ENCODE peak calls at places on chromosomes 7 and 10, in five cellular contexts. One of them, this sample, is unnamed. For H3K4me1, the result is how much of the 10 kb centered on the place peaks cover.

GRCh38 chr10:22501863-22502262 is 156.6 kb downstream of the SPAG6 start:
- DNase-seq in PC-3: no peak
- DNase-seq in IMR-90: no peak
- DNase-seq in H9: no peak
- DNase-seq in GM23338: no peak
- DNase-seq in this sample: no peak

GRCh38 chr10:116183733-116184447 is 89.1 kb downstream of the GFRA1 start:
- DNase-seq in PC-3: no peak
- DNase-seq in IMR-90: peak
- DNase-seq in H9: peak
- DNase-seq in GM23338: peak
- DNase-seq in this sample: peak

GRCh38 chr10:132104062-132104461 is 38.3 kb downstream of the JAKMIP3 start:
- DNase-seq in PC-3: no peak
- DNase-seq in IMR-90: no peak
- DNase-seq in H9: no peak
- DNase-seq in GM23338: no peak
- DNase-seq in this sample: no peak

GRCh38 chr7:6510476-6511133 is 40.7 kb downstream of the GRID2IP start:
- DNase-seq in PC-3: no peak
- DNase-seq in IMR-90: no peak
- DNase-seq in H9: no peak
- DNase-seq in GM23338: no peak
- DNase-seq in this sample: no peak

GRCh38 chr7:2518101-2518500 is 1.5 kb upstream of the LFNG start:
- DNase-seq in PC-3: no peak
- DNase-seq in IMR-90: no peak
- DNase-seq in H9: no peak
- DNase-seq in GM23338: no peak
- DNase-seq in this sample: no peak

GRCh38 chr10:35345383-35345742 is 9.1 kb downstream of the CCNY start:
- DNase-seq in PC-3: no peak
- DNase-seq in IMR-90: no peak
- DNase-seq in H9: no peak
- DNase-seq in GM23338: no peak
- DNase-seq in this sample: no peak

GRCh38 chr10:110404374-110404773 is 93.3 kb upstream of the DUSP5 start:
- DNase-seq in PC-3: no peak
- DNase-seq in IMR-90: no peak
- DNase-seq in H9: no peak
- DNase-seq in GM23338: no peak
- DNase-seq in this sample: no peak

GRCh38 chr10:128005858-128006257 is 99.0 kb downstream of the PTPRE start:
- DNase-seq in PC-3: no peak
- DNase-seq in IMR-90: no peak
- DNase-seq in H9: no peak
- DNase-seq in GM23338: no peak
- DNase-seq in this sample: no peak

GRCh38 chr7:126720232-126720631 is 532.5 kb downstream of the GRM8 start:
- DNase-seq in PC-3: no peak
- DNase-seq in IMR-90: no peak
- DNase-seq in H9: no peak
- DNase-seq in GM23338: no peak
- DNase-seq in this sample: no peak

GRCh38 chr10:86661161-86662025 is 6.9 kb upstream of the LDB3 start:
- DNase-seq in PC-3: no peak
- DNase-seq in IMR-90: peak
- DNase-seq in H9: no peak
- DNase-seq in GM23338: no peak
- DNase-seq in this sample: no peak

GRCh38 chr7:51325231-51325630 is 8.6 kb upstream of the COBL start:
- DNase-seq in PC-3: no peak
- DNase-seq in IMR-90: no peak
- DNase-seq in H9: peak
- DNase-seq in GM23338: no peak
- DNase-seq in this sample: no peak

GRCh38 chr10:125137601-125138438 is 22.5 kb downstream of the CTBP2 start:
- DNase-seq in PC-3: no peak
- DNase-seq in IMR-90: no peak
- DNase-seq in H9: no peak
- DNase-seq in GM23338: no peak
- DNase-seq in this sample: no peak

GRCh38 chr10:63267414-63268138 is 134.4 kb downstream of the NRBF2 start:
- DNase-seq in PC-3: peak
- DNase-seq in IMR-90: peak
- DNase-seq in H9: no peak
- DNase-seq in GM23338: peak
- DNase-seq in this sample: peak

GRCh38 chr7:157565201-157565626 is 228.4 kb downstream of the DNAJB6 start:
- DNase-seq in PC-3: peak
- DNase-seq in IMR-90: no peak
- DNase-seq in H9: no peak
- DNase-seq in GM23338: no peak
- DNase-seq in this sample: peak

GRCh38 chr10:118495499-118495898 is 99.9 kb downstream of the PRLHR start:
- DNase-seq in PC-3: no peak
- DNase-seq in IMR-90: no peak
- DNase-seq in H9: no peak
- DNase-seq in GM23338: no peak
- DNase-seq in this sample: peak

GRCh38 chr10:44743539-44743938 is 167.6 kb upstream of the TMEM72 start:
- DNase-seq in PC-3: no peak
- DNase-seq in IMR-90: no peak
- DNase-seq in H9: no peak
- DNase-seq in GM23338: no peak
- DNase-seq in this sample: no peak

GRCh38 chr7:45151131-45151684 is 6.4 kb upstream of the RAMP3 start:
- DNase-seq in PC-3: no peak
- DNase-seq in IMR-90: no peak
- DNase-seq in H9: peak
- DNase-seq in GM23338: no peak
- DNase-seq in this sample: no peak

GRCh38 chr7:4470246-4470645 is 211.8 kb upstream of the FOXK1 start:
- DNase-seq in PC-3: no peak
- DNase-seq in IMR-90: no peak
- DNase-seq in H9: peak
- DNase-seq in GM23338: peak
- DNase-seq in this sample: no peak

GRCh38 chr7:41637051-41637450 is 65.8 kb downstream of the INHBA start:
- DNase-seq in PC-3: peak
- DNase-seq in IMR-90: peak
- DNase-seq in H9: no peak
- DNase-seq in GM23338: no peak
- DNase-seq in this sample: peak

GRCh38 chr10:78757542-78757941 is 311.2 kb upstream of the ZMIZ1 start:
- DNase-seq in PC-3: peak
- DNase-seq in IMR-90: peak
- DNase-seq in H9: no peak
- DNase-seq in GM23338: no peak
- DNase-seq in this sample: peak

DNA sequence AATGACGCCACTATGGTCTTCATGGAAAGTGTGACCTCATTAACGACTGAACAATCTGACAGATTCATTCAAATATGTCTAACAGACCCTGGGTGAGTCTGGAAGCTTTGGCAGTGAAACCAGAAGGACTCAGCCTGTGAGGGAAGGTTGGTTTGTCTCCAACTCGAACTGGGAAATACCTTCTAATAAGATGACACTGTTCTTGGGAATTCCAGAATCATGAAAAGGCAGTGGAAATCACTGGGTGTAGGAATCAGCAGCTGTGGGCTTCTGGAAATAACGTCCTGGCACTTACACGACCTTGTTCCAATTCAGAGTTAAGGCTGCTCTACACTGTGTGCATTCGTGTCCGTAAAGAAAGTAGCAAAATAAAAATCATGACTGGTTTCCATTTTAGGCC is 75.1 kb downstream of the DGKI start:
- DNase-seq in PC-3: no peak
- DNase-seq in IMR-90: peak
- DNase-seq in H9: no peak
- DNase-seq in GM23338: no peak
- DNase-seq in this sample: peak
- H2AFZ ChIP-seq in PC-3: no peak
- H2AFZ ChIP-seq in IMR-90: peak
- H2AFZ ChIP-seq in H9: no peak
- H2AFZ ChIP-seq in GM23338: no peak
- H2AFZ ChIP-seq in this sample: no peak

GRCh38 chr10:6678211-6678803 is 98.2 kb upstream of the PRKCQ start:
- DNase-seq in PC-3: peak
- DNase-seq in IMR-90: peak
- DNase-seq in H9: peak
- DNase-seq in GM23338: peak
- DNase-seq in this sample: peak

GRCh38 chr10:6669269-6669859 is 89.3 kb upstream of the PRKCQ start:
- DNase-seq in PC-3: peak
- DNase-seq in IMR-90: peak
- DNase-seq in H9: no peak
- DNase-seq in GM23338: peak
- DNase-seq in this sample: peak

GRCh38 chr10:6671976-6672375 is 91.9 kb upstream of the PRKCQ start:
- DNase-seq in PC-3: no peak
- DNase-seq in IMR-90: peak
- DNase-seq in H9: no peak
- DNase-seq in GM23338: no peak
- DNase-seq in this sample: no peak

GRCh38 chr10:6674282-6674681 is 94.2 kb upstream of the PRKCQ start:
- DNase-seq in PC-3: no peak
- DNase-seq in IMR-90: no peak
- DNase-seq in H9: no peak
- DNase-seq in GM23338: no peak
- DNase-seq in this sample: no peak
- TF ChIP-seq CTCF in PC-3: no peak
- TF ChIP-seq CTCF in IMR-90: no peak
- TF ChIP-seq CTCF in H9: no peak
- TF ChIP-seq CTCF in GM23338: no peak
- TF ChIP-seq CTCF in this sample: no peak

GRCh38 chr10:30491832-30492530 is 58.0 kb downstream of the MAP3K8 start:
- DNase-seq in PC-3: no peak
- DNase-seq in IMR-90: no peak
- DNase-seq in H9: no peak
- DNase-seq in GM23338: no peak
- DNase-seq in this sample: no peak

GRCh38 chr10:30493609-30494530 is 59.9 kb downstream of the MAP3K8 start:
- DNase-seq in PC-3: peak
- DNase-seq in IMR-90: peak
- DNase-seq in H9: no peak
- DNase-seq in GM23338: no peak
- DNase-seq in this sample: peak

GRCh38 chr10:30494558-30494957 is 60.6 kb downstream of the MAP3K8 start:
- DNase-seq in PC-3: no peak
- DNase-seq in IMR-90: no peak
- DNase-seq in H9: no peak
- DNase-seq in GM23338: no peak
- DNase-seq in this sample: no peak

GRCh38 chr10:30499816-30500215 is 65.8 kb downstream of the MAP3K8 start:
- DNase-seq in PC-3: no peak
- DNase-seq in IMR-90: no peak
- DNase-seq in H9: no peak
- DNase-seq in GM23338: no peak
- DNase-seq in this sample: no peak

DNA sequence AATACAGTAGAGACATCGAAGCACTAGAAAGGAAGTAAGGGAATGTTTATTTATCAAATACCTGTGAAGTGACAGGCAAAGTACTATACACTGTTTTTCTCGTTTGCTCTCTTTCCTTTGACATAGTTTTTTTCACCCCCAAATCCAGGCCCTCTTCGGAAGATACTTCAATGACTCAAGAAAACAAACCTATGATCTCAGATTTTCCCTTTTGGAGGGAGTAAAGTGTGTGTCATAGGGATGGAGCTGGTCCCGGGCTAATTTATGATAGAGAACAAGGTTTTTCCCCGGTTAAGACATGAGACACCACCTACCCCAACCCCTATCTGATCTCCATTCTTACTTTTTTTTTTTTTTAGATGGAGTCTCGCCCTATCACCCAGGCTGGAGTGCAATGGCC is 61.7 kb downstream of the MAP3K8 start:
- DNase-seq in PC-3: peak
- DNase-seq in IMR-90: peak
- DNase-seq in H9: no peak
- DNase-seq in GM23338: no peak
- DNase-seq in this sample: peak
- H3K4me1 ChIP-seq in PC-3: under half
- H3K4me1 ChIP-seq in IMR-90: under half
- H3K4me1 ChIP-seq in H9: under half
- H3K4me1 ChIP-seq in GM23338: under half
- H3K4me1 ChIP-seq in this sample: under half

GRCh38 chr7:102287465-102288146 is 938 bp downstream of the SH2B2 start:
- DNase-seq in PC-3: peak
- DNase-seq in IMR-90: no peak
- DNase-seq in H9: peak
- DNase-seq in GM23338: peak
- DNase-seq in this sample: no peak
- H2AFZ ChIP-seq in PC-3: peak
- H2AFZ ChIP-seq in IMR-90: peak
- H2AFZ ChIP-seq in H9: no peak
- H2AFZ ChIP-seq in GM23338: peak
- H2AFZ ChIP-seq in this sample: peak

DNA sequence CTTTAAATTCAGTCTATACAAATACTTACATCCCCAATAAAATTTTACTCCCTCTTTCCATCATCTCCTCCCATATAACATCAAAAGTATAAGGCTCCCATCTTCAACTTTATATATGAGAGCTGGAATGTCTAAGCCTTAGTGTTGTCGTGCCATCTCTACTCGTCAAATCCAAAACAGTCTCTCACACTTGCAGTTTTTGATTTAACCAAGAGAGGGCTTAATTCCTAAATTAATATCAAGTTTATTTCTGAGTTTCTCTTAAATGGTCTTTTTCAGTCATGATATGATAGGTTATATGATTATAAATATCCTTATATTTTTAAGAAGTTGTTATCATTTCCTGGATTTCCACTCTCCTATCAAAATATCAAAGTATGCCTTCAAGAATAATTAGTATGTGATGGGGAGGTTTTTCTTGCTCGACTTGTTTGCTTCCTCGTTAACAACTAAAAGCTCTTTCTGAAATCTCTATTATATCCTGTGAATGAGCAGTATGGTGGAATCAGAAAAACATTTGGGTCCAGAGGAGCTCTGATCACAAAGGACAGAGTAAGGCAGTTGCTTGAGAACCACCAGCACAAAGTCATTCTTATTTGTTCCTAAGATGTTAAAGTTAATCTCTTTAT is 12.5 kb upstream of the LIPK start:
- DNase-seq in PC-3: no peak
- DNase-seq in IMR-90: no peak
- DNase-seq in H9: no peak
- DNase-seq in GM23338: peak
- DNase-seq in this sample: no peak
- TF ChIP-seq CTCF in PC-3: no peak
- TF ChIP-seq CTCF in IMR-90: peak
- TF ChIP-seq CTCF in H9: peak
- TF ChIP-seq CTCF in GM23338: no peak
- TF ChIP-seq CTCF in this sample: peak

GRCh38 chr10:31320179-31320597 is 1.2 kb downstream of the ZEB1 start:
- DNase-seq in PC-3: peak
- DNase-seq in IMR-90: no peak
- DNase-seq in H9: peak
- DNase-seq in GM23338: peak
- DNase-seq in this sample: peak
- H3K4me1 ChIP-seq in PC-3: under half
- H3K4me1 ChIP-seq in IMR-90: under half
- H3K4me1 ChIP-seq in H9: under half
- H3K4me1 ChIP-seq in GM23338: under half
- H3K4me1 ChIP-seq in this sample: under half

GRCh38 chr10:71396084-71396713 is 521 bp upstream of the CDH23 start:
- DNase-seq in PC-3: no peak
- DNase-seq in IMR-90: no peak
- DNase-seq in H9: peak
- DNase-seq in GM23338: peak
- DNase-seq in this sample: peak
- H2AFZ ChIP-seq in PC-3: no peak
- H2AFZ ChIP-seq in IMR-90: no peak
- H2AFZ ChIP-seq in H9: no peak
- H2AFZ ChIP-seq in GM23338: peak
- H2AFZ ChIP-seq in this sample: peak